ENCODE peak calls at places on chromosomes 13 and 19, in nine cellular contexts. Q is left cardiac atrium; V is EL; A is naive thymus-derived CD4-positive, alpha-beta T cell; N is neural crest cell; U is T-helper 17 cell; F is SHP77 treated with DMSO at 0.1 percent for 48 hours; E is activated CD4-positive, CD25-positive, alpha-beta regulatory T cell; W is C1 segment of cervical spinal cord. M is an unnamed sample.
A peak's percentile ranks its signal among the peaks of the same experiment; 100 is the strongest.

GRCh38 chr19:47790398-47790814 is 11.9 kb downstream of the SELENOW start:
- DNase-seq in U (peak; percentile 65), Q (peak; percentile 89), E (peak; percentile 79), A (peak; percentile 76), W (peak; percentile 15), N (peak; percentile 96), F (peak; percentile 39), V (peak; percentile 71), M (no peak)

GRCh38 chr13:29515372-29515771 is 80.1 kb downstream of the SLC7A1 start:
- DNase-seq in Q (no peak), F (no peak), N (no peak), U (no peak), A (no peak), E (no peak), V (peak; percentile 76), W (no peak), M (no peak)

GRCh38 chr13:39952244-39953233 is 297.1 kb downstream of the COG6 start:
- DNase-seq in V (peak; percentile 39), W (no peak), N (no peak), F (no peak), E (no peak), U (no peak), Q (no peak), A (no peak), M (no peak)

GRCh38 chr13:86155756-86156155 is 356.5 kb upstream of the SLITRK6 start:
- DNase-seq in E (no peak), V (no peak), F (no peak), N (no peak), Q (no peak), U (no peak), A (no peak), W (no peak), M (no peak)

GRCh38 chr13:112785419-112785856 is 95.6 kb downstream of the ATP11A start:
- DNase-seq in Q (no peak), N (no peak), F (no peak), W (no peak), A (no peak), E (no peak), V (no peak), U (no peak), M (no peak)

GRCh38 chr13:83730674-83731073 is 151.6 kb downstream of the SLITRK1 start:
- DNase-seq in Q (no peak), W (no peak), A (no peak), V (no peak), U (no peak), E (no peak), N (no peak), F (no peak), M (no peak)

GRCh38 chr13:74287672-74288169 is 153.5 kb upstream of the KLF12 start:
- DNase-seq in A (peak; percentile 49), E (peak; percentile 66), W (peak; percentile 42), V (peak; percentile 71), F (peak; percentile 17), Q (peak; percentile 87), U (peak; percentile 83), N (peak; percentile 34), M (peak; percentile 45)

GRCh38 chr13:38814331-38814730 is 127.5 kb downstream of the FREM2 start:
- DNase-seq in N (no peak), E (no peak), W (no peak), Q (no peak), U (no peak), F (no peak), A (no peak), V (no peak), M (no peak)

GRCh38 chr19:9040131-9040530 is 29.9 kb upstream of the MUC16 start:
- DNase-seq in W (no peak), Q (no peak), F (no peak), U (no peak), A (no peak), V (no peak), E (no peak), N (no peak), M (no peak)

GRCh38 chr19:16542894-16543498 is 759 bp upstream of the CHERP start:
- DNase-seq in U (no peak), F (no peak), A (no peak), E (no peak), Q (no peak), W (no peak), V (peak; percentile 11), N (no peak), M (no peak)

GRCh38 chr13:37173214-37173613 is 67.8 kb upstream of the CSNK1A1L start:
- DNase-seq in A (no peak), Q (no peak), N (no peak), U (no peak), F (no peak), E (no peak), V (peak; percentile 80), W (no peak), M (no peak)

GRCh38 chr19:46759817-46760333 is 13.6 kb upstream of the STRN4 start:
- DNase-seq in U (no peak), N (no peak), W (no peak), V (peak; percentile 58), A (no peak), Q (no peak), F (no peak), E (no peak), M (no peak)

M was measured in NCI-H1417 treated with DMSO at 0.1 percent for 48 hours.